ENCODE peak calls at places on chromosomes 3 and 15, in four cellular contexts. R is caudate nucleus, E is astrocyte of the hippocampus, P is EH. Y is an unnamed sample.

GRCh38 chr3:59512066-59512465 is 462.2 kb upstream of the CFAP20DC start:
- DNase-seq in R (no peak), E (no peak), P (no peak), Y (no peak)

GRCh38 chr15:66908503-66909095 is 156.8 kb upstream of the SMAD3 start:
- DNase-seq in R (no peak), E (no peak), P (peak), Y (no peak)

GRCh38 chr3:74904646-74905045 is 290.2 kb upstream of the CNTN3 start:
- DNase-seq in R (no peak), E (no peak), P (no peak), Y (no peak)

GRCh38 chr15:90367578-90367977 is 15.5 kb downstream of the ZNF774 start:
- DNase-seq in R (no peak), E (peak), P (peak), Y (no peak)

GRCh38 chr3:134656211-134656800 is 5.5 kb upstream of the KY start:
- DNase-seq in R (no peak), E (no peak), P (no peak), Y (no peak)

GRCh38 chr3:101637461-101637860 is 39.5 kb downstream of the ZBTB11 start:
- DNase-seq in R (no peak), E (no peak), P (no peak), Y (no peak)

GRCh38 chr3:57983734-57984518 is 24.3 kb upstream of the FLNB start:
- DNase-seq in R (no peak), E (peak), P (peak), Y (peak)

GRCh38 chr3:101495552-101495951 is 17.5 kb downstream of the SENP7 start:
- DNase-seq in R (no peak), E (no peak), P (no peak), Y (no peak)

GRCh38 chr3:197430961-197431910 is 124.5 kb downstream of the BDH1 start:
- DNase-seq in R (no peak), E (peak), P (peak), Y (peak)

GRCh38 chr3:178778579-178778978 is 242.3 kb downstream of the KCNMB2 start:
- DNase-seq in R (no peak), E (no peak), P (no peak), Y (no peak)

GRCh38 chr15:38795471-38796245 is 231.0 kb upstream of the RASGRP1 start:
- DNase-seq in R (no peak), E (peak), P (peak), Y (no peak)

GRCh38 chr3:1179116-1179515 is 86.3 kb downstream of the CNTN6 start:
- DNase-seq in R (peak), E (peak), P (no peak), Y (no peak)

GRCh38 chr3:59541352-59541751 is 491.5 kb upstream of the CFAP20DC start:
- DNase-seq in R (no peak), E (no peak), P (no peak), Y (no peak)

GRCh38 chr15:67090297-67091072 is 25.1 kb downstream of the SMAD3 start:
- DNase-seq in R (no peak), E (no peak), P (no peak), Y (no peak)

GRCh38 chr15:70494861-70495571 is 268.3 kb downstream of the UACA start:
- DNase-seq in R (no peak), E (peak), P (peak), Y (peak)

GRCh38 chr15:70768247-70768883 is 5.0 kb upstream of the UACA start:
- DNase-seq in R (no peak), E (no peak), P (no peak), Y (no peak)

Y was measured in astrocyte of the spinal cord.